ENCODE peak calls at places on chromosomes 1 and 21, in six cellular contexts. K is transverse colon, X is suprapubic skin, A is H1, H is stomach, I is prostate gland. E is an unnamed sample.

GRCh38 chr1:226332947-226333346 is 24.0 kb upstream of the LIN9 start:
- DNase-seq in K (no peak), X (no peak), A (no peak), H (no peak), I (no peak), E (no peak)

GRCh38 chr1:81115422-81115821 is 685.3 kb upstream of the ADGRL2 start:
- DNase-seq in K (no peak), X (no peak), A (no peak), H (no peak), I (no peak), E (no peak)

GRCh38 chr1:6178751-6179563 is 1.2 kb downstream of the CHD5 start:
- DNase-seq in K (no peak), X (no peak), A (peak), H (no peak), I (no peak), E (no peak)

GRCh38 chr1:203035111-203036000 is 9.1 kb downstream of the PPFIA4 start:
- DNase-seq in K (no peak), X (peak), A (no peak), H (no peak), I (no peak), E (no peak)

GRCh38 chr1:172609528-172609927 is 49.4 kb upstream of the FASLG start:
- DNase-seq in K (no peak), X (no peak), A (no peak), H (no peak), I (no peak), E (no peak)

GRCh38 chr1:205570796-205571537 is 60.8 kb downstream of the ELK4 start:
- DNase-seq in K (peak), X (peak), A (peak), H (no peak), I (no peak), E (no peak)

GRCh38 chr1:46516551-46516950 is 26.9 kb downstream of the DMBX1 start:
- DNase-seq in K (no peak), X (no peak), A (peak), H (no peak), I (no peak), E (no peak)

GRCh38 chr21:14881863-14882262 is 182.9 kb downstream of the NRIP1 start:
- DNase-seq in K (no peak), X (no peak), A (no peak), H (no peak), I (no peak), E (no peak)

GRCh38 chr1:43300661-43301094 is at the start of gene TIE1:
- DNase-seq in K (no peak), X (no peak), A (no peak), H (no peak), I (no peak), E (no peak)

GRCh38 chr1:53450225-53450624 is 9.0 kb upstream of the DMRTB1 start:
- DNase-seq in K (no peak), X (no peak), A (peak), H (no peak), I (no peak), E (no peak)

GRCh38 chr1:230262867-230263572 is 163.1 kb downstream of the PGBD5 start:
- DNase-seq in K (no peak), X (no peak), A (no peak), H (no peak), I (no peak), E (no peak)

GRCh38 chr1:202684716-202685115 is 25.5 kb downstream of the SYT2 start:
- DNase-seq in K (no peak), X (no peak), A (no peak), H (no peak), I (no peak), E (no peak)

GRCh38 chr1:5920201-5920600 is 72.0 kb downstream of the NPHP4 start:
- DNase-seq in K (no peak), X (peak), A (peak), H (no peak), I (no peak), E (no peak)

GRCh38 chr1:167333114-167333513 is 112.4 kb downstream of the POU2F1 start:
- DNase-seq in K (no peak), X (no peak), A (no peak), H (no peak), I (no peak), E (no peak)

GRCh38 chr1:22503721-22504410 is 52.2 kb downstream of the ZBTB40 start:
- DNase-seq in K (no peak), X (no peak), A (no peak), H (no peak), I (no peak), E (no peak)

GRCh38 chr1:69523032-69523431 is 44.7 kb upstream of the LRRC7 start:
- DNase-seq in K (no peak), X (no peak), A (no peak), H (no peak), I (no peak), E (no peak)

GRCh38 chr21:43957128-43957571 is 55.0 kb upstream of the TRAPPC10 start:
- DNase-seq in K (no peak), X (no peak), A (no peak), H (no peak), I (no peak), E (no peak)

GRCh38 chr1:9823943-9824701 is at the start of gene CLSTN1:
- DNase-seq in K (peak), X (peak), A (peak), H (peak), I (peak), E (no peak)

GRCh38 chr21:33071878-33072306 is 2.0 kb downstream of the OLIG1 start:
- DNase-seq in K (no peak), X (no peak), A (peak), H (no peak), I (no peak), E (no peak)

GRCh38 chr1:7106442-7107108 is 321.3 kb downstream of the CAMTA1 start:
- DNase-seq in K (no peak), X (no peak), A (no peak), H (no peak), I (no peak), E (no peak)

GRCh38 chr1:117368116-117369108 is 1.2 kb downstream of the MAN1A2 start:
- DNase-seq in K (no peak), X (no peak), A (no peak), H (no peak), I (no peak), E (no peak)

GRCh38 chr1:24392982-24393645 is 20.5 kb downstream of the STPG1 start:
- DNase-seq in K (no peak), X (no peak), A (peak), H (no peak), I (no peak), E (peak)

GRCh38 chr1:24393892-24394291 is 19.7 kb downstream of the STPG1 start:
- DNase-seq in K (no peak), X (peak), A (peak), H (no peak), I (no peak), E (peak)

GRCh38 chr1:24390924-24391782 is 22.4 kb downstream of the STPG1 start:
- DNase-seq in K (peak), X (peak), A (peak), H (peak), I (peak), E (peak)

GRCh38 chr1:24392604-24392946 is 21.0 kb downstream of the STPG1 start:
- DNase-seq in K (no peak), X (no peak), A (no peak), H (no peak), I (no peak), E (no peak)

DNA sequence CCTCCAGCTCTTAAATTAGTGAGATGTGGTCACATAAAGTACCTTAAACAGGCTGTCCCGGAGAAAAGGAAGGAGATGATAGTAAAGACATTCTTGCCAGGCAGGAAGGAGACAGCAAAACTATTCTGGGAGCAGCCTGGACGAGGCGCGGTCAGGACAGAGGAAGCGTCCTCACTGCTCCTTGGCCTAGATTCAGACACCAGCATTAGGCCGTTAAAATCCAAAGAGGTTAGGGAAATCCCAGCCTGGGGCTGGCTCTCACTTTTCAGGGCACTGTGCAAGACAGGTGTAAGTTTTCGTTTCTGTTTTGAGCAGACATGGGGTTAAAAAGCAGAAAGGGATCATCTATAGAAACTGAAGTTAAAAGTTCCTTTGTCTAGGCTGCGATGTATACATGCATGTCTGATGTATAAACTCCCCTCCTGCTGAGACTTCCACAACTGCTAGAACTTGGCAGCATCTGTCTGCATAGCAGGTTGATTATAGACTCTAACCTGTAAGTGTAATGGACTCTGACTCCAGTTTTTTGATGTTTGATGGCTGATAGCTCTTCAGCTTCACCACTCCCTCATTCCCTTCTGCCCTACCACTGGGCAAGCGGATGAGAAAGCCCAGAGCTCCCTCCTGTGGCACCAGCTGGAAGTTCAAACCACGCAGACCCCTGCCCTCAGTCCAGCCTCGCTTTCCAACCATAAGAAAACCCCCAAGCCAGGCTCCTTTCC is 21.5 kb downstream of the STPG1 start:
- DNase-seq in K (peak), X (peak), A (peak), H (peak), I (peak), E (peak)
- TF ChIP-seq POLR2AphosphoS5 in K (no peak), X (no peak), A (no peak), H (no peak), I (peak), E (no peak)

GRCh38 chr1:44323952-44324351 is 31.1 kb downstream of the ERI3 start:
- DNase-seq in K (no peak), X (no peak), A (no peak), H (no peak), I (no peak), E (no peak)
- H3K27ac ChIP-seq in K (no peak), X (no peak), A (no peak), H (no peak), I (no peak), E (no peak)

GRCh38 chr1:111486431-111486830 is 12.6 kb downstream of the C1orf162 start:
- DNase-seq in K (no peak), X (no peak), A (no peak), H (no peak), I (no peak), E (peak)
- TF ChIP-seq POLR2A in K (no peak), X (no peak), A (no peak), H (no peak), I (no peak), E (no peak)

GRCh38 chr1:153567621-153568366 is 2.1 kb upstream of the S100A2 start:
- DNase-seq in K (no peak), X (no peak), A (no peak), H (no peak), I (no peak), E (no peak)

GRCh38 chr1:153563991-153564390 is 1.7 kb downstream of the S100A2 start:
- DNase-seq in K (no peak), X (no peak), A (no peak), H (no peak), I (no peak), E (no peak)

GRCh38 chr1:153566414-153567371 is 1.0 kb upstream of the S100A2 start:
- DNase-seq in K (peak), X (peak), A (peak), H (peak), I (peak), E (peak)

GRCh38 chr1:153563339-153563952 is 2.2 kb downstream of the S100A2 start:
- DNase-seq in K (no peak), X (no peak), A (no peak), H (no peak), I (no peak), E (no peak)

GRCh38 chr1:153565529-153566374 is at the start of gene S100A2:
- DNase-seq in K (peak), X (no peak), A (no peak), H (peak), I (peak), E (no peak)
- TF ChIP-seq POLR2AphosphoS5 in K (no peak), X (no peak), A (no peak), H (peak), I (no peak), E (peak)